ENCODE peak calls at places on chromosome 1, in ten cellular contexts. One of them, this sample, is unnamed.

GRCh38 chr1:35637401-35637809 is 3.9 kb downstream of the PSMB2 start:
- DNase-seq in left colon: no peak
- DNase-seq in A673: peak
- DNase-seq in posterior cingulate gyrus: no peak
- DNase-seq in stimulated activated CD4-positive, alpha-beta T cell treated with anti-CD3 and anti-CD28 coated beads, Interleukin-2, amount 100 ng/mL, for 4 hours: no peak
- DNase-seq in left ventricle myocardium superior: no peak
- DNase-seq in endothelial cell: no peak
- DNase-seq in H54: no peak
- DNase-seq in EL: peak
- DNase-seq in mucosa of descending colon: no peak
- DNase-seq in this sample: no peak

GRCh38 chr1:1142844-1143243 is 27.0 kb upstream of the C1orf159 start:
- DNase-seq in left ventricle myocardium superior: no peak
- DNase-seq in EL: no peak
- DNase-seq in mucosa of descending colon: no peak
- DNase-seq in endothelial cell: no peak
- DNase-seq in left colon: no peak
- DNase-seq in stimulated activated CD4-positive, alpha-beta T cell treated with anti-CD3 and anti-CD28 coated beads, Interleukin-2, amount 100 ng/mL, for 4 hours: no peak
- DNase-seq in A673: no peak
- DNase-seq in H54: no peak
- DNase-seq in posterior cingulate gyrus: no peak
- DNase-seq in this sample: no peak

GRCh38 chr1:244224487-244225430 is 173.7 kb downstream of the ZBTB18 start:
- DNase-seq in endothelial cell: no peak
- DNase-seq in left ventricle myocardium superior: peak
- DNase-seq in EL: no peak
- DNase-seq in stimulated activated CD4-positive, alpha-beta T cell treated with anti-CD3 and anti-CD28 coated beads, Interleukin-2, amount 100 ng/mL, for 4 hours: no peak
- DNase-seq in left colon: peak
- DNase-seq in posterior cingulate gyrus: no peak
- DNase-seq in A673: peak
- DNase-seq in H54: no peak
- DNase-seq in mucosa of descending colon: no peak
- DNase-seq in this sample: peak

GRCh38 chr1:42756956-42757891 is 9.6 kb downstream of the P3H1 start:
- DNase-seq in left ventricle myocardium superior: no peak
- DNase-seq in H54: peak
- DNase-seq in left colon: no peak
- DNase-seq in A673: peak
- DNase-seq in endothelial cell: no peak
- DNase-seq in mucosa of descending colon: no peak
- DNase-seq in stimulated activated CD4-positive, alpha-beta T cell treated with anti-CD3 and anti-CD28 coated beads, Interleukin-2, amount 100 ng/mL, for 4 hours: no peak
- DNase-seq in EL: peak
- DNase-seq in posterior cingulate gyrus: no peak
- DNase-seq in this sample: no peak

GRCh38 chr1:36703526-36704208 is 221.0 kb upstream of the CSF3R start:
- DNase-seq in EL: peak
- DNase-seq in H54: peak
- DNase-seq in mucosa of descending colon: peak
- DNase-seq in A673: peak
- DNase-seq in posterior cingulate gyrus: peak
- DNase-seq in stimulated activated CD4-positive, alpha-beta T cell treated with anti-CD3 and anti-CD28 coated beads, Interleukin-2, amount 100 ng/mL, for 4 hours: peak
- DNase-seq in endothelial cell: peak
- DNase-seq in left colon: peak
- DNase-seq in left ventricle myocardium superior: peak
- DNase-seq in this sample: peak

GRCh38 chr1:202621446-202621845 is 88.8 kb downstream of the SYT2 start:
- DNase-seq in left ventricle myocardium superior: no peak
- DNase-seq in H54: no peak
- DNase-seq in EL: no peak
- DNase-seq in A673: no peak
- DNase-seq in stimulated activated CD4-positive, alpha-beta T cell treated with anti-CD3 and anti-CD28 coated beads, Interleukin-2, amount 100 ng/mL, for 4 hours: no peak
- DNase-seq in endothelial cell: no peak
- DNase-seq in left colon: no peak
- DNase-seq in posterior cingulate gyrus: no peak
- DNase-seq in mucosa of descending colon: no peak
- DNase-seq in this sample: peak

GRCh38 chr1:225694151-225694603 is 41.3 kb upstream of the ENAH start:
- DNase-seq in posterior cingulate gyrus: no peak
- DNase-seq in stimulated activated CD4-positive, alpha-beta T cell treated with anti-CD3 and anti-CD28 coated beads, Interleukin-2, amount 100 ng/mL, for 4 hours: no peak
- DNase-seq in A673: no peak
- DNase-seq in endothelial cell: no peak
- DNase-seq in mucosa of descending colon: no peak
- DNase-seq in left ventricle myocardium superior: peak
- DNase-seq in H54: no peak
- DNase-seq in left colon: peak
- DNase-seq in EL: no peak
- DNase-seq in this sample: no peak

GRCh38 chr1:55825486-55825885 is 610.3 kb upstream of the USP24 start:
- DNase-seq in mucosa of descending colon: no peak
- DNase-seq in endothelial cell: no peak
- DNase-seq in stimulated activated CD4-positive, alpha-beta T cell treated with anti-CD3 and anti-CD28 coated beads, Interleukin-2, amount 100 ng/mL, for 4 hours: no peak
- DNase-seq in left colon: no peak
- DNase-seq in A673: no peak
- DNase-seq in EL: no peak
- DNase-seq in left ventricle myocardium superior: no peak
- DNase-seq in H54: no peak
- DNase-seq in posterior cingulate gyrus: no peak
- DNase-seq in this sample: no peak

GRCh38 chr1:199057284-199057683 is 418.4 kb downstream of the PTPRC start:
- DNase-seq in endothelial cell: no peak
- DNase-seq in left colon: no peak
- DNase-seq in EL: no peak
- DNase-seq in left ventricle myocardium superior: no peak
- DNase-seq in mucosa of descending colon: no peak
- DNase-seq in posterior cingulate gyrus: no peak
- DNase-seq in H54: no peak
- DNase-seq in stimulated activated CD4-positive, alpha-beta T cell treated with anti-CD3 and anti-CD28 coated beads, Interleukin-2, amount 100 ng/mL, for 4 hours: no peak
- DNase-seq in A673: no peak
- DNase-seq in this sample: no peak

GRCh38 chr1:224644553-224645154 is 28.5 kb downstream of the CNIH3 start:
- DNase-seq in EL: peak
- DNase-seq in H54: peak
- DNase-seq in stimulated activated CD4-positive, alpha-beta T cell treated with anti-CD3 and anti-CD28 coated beads, Interleukin-2, amount 100 ng/mL, for 4 hours: peak
- DNase-seq in left colon: peak
- DNase-seq in posterior cingulate gyrus: peak
- DNase-seq in A673: peak
- DNase-seq in mucosa of descending colon: no peak
- DNase-seq in endothelial cell: peak
- DNase-seq in left ventricle myocardium superior: no peak
- DNase-seq in this sample: peak

GRCh38 chr1:62452951-62453350 is 16.1 kb downstream of the USP1 start:
- DNase-seq in H54: peak
- DNase-seq in left colon: no peak
- DNase-seq in EL: peak
- DNase-seq in mucosa of descending colon: no peak
- DNase-seq in posterior cingulate gyrus: no peak
- DNase-seq in stimulated activated CD4-positive, alpha-beta T cell treated with anti-CD3 and anti-CD28 coated beads, Interleukin-2, amount 100 ng/mL, for 4 hours: no peak
- DNase-seq in A673: no peak
- DNase-seq in endothelial cell: no peak
- DNase-seq in left ventricle myocardium superior: no peak
- DNase-seq in this sample: no peak

GRCh38 chr1:204584699-204585372 is 68.6 kb downstream of the MDM4 start:
- DNase-seq in left ventricle myocardium superior: no peak
- DNase-seq in mucosa of descending colon: peak
- DNase-seq in endothelial cell: no peak
- DNase-seq in stimulated activated CD4-positive, alpha-beta T cell treated with anti-CD3 and anti-CD28 coated beads, Interleukin-2, amount 100 ng/mL, for 4 hours: no peak
- DNase-seq in left colon: peak
- DNase-seq in posterior cingulate gyrus: no peak
- DNase-seq in EL: no peak
- DNase-seq in H54: no peak
- DNase-seq in A673: no peak
- DNase-seq in this sample: no peak

GRCh38 chr1:201375169-201375568 is 2.3 kb downstream of the TNNT2 start:
- DNase-seq in endothelial cell: no peak
- DNase-seq in stimulated activated CD4-positive, alpha-beta T cell treated with anti-CD3 and anti-CD28 coated beads, Interleukin-2, amount 100 ng/mL, for 4 hours: no peak
- DNase-seq in EL: no peak
- DNase-seq in left colon: no peak
- DNase-seq in posterior cingulate gyrus: no peak
- DNase-seq in left ventricle myocardium superior: no peak
- DNase-seq in H54: no peak
- DNase-seq in mucosa of descending colon: no peak
- DNase-seq in A673: no peak
- DNase-seq in this sample: no peak

GRCh38 chr1:184021666-184022198 is 15.8 kb downstream of the COLGALT2 start:
- DNase-seq in A673: peak
- DNase-seq in left ventricle myocardium superior: no peak
- DNase-seq in endothelial cell: no peak
- DNase-seq in posterior cingulate gyrus: no peak
- DNase-seq in stimulated activated CD4-positive, alpha-beta T cell treated with anti-CD3 and anti-CD28 coated beads, Interleukin-2, amount 100 ng/mL, for 4 hours: no peak
- DNase-seq in EL: no peak
- DNase-seq in H54: no peak
- DNase-seq in left colon: no peak
- DNase-seq in mucosa of descending colon: no peak
- DNase-seq in this sample: no peak

GRCh38 chr1:19768321-19769210 is 31.1 kb downstream of the TMCO4 start:
- DNase-seq in left ventricle myocardium superior: no peak
- DNase-seq in H54: no peak
- DNase-seq in mucosa of descending colon: no peak
- DNase-seq in stimulated activated CD4-positive, alpha-beta T cell treated with anti-CD3 and anti-CD28 coated beads, Interleukin-2, amount 100 ng/mL, for 4 hours: no peak
- DNase-seq in left colon: no peak
- DNase-seq in posterior cingulate gyrus: no peak
- DNase-seq in EL: no peak
- DNase-seq in endothelial cell: no peak
- DNase-seq in A673: no peak
- DNase-seq in this sample: no peak

GRCh38 chr1:58805716-58806571 is 22.1 kb upstream of the JUN start:
- DNase-seq in mucosa of descending colon: no peak
- DNase-seq in EL: no peak
- DNase-seq in stimulated activated CD4-positive, alpha-beta T cell treated with anti-CD3 and anti-CD28 coated beads, Interleukin-2, amount 100 ng/mL, for 4 hours: no peak
- DNase-seq in left colon: peak
- DNase-seq in A673: no peak
- DNase-seq in posterior cingulate gyrus: no peak
- DNase-seq in endothelial cell: no peak
- DNase-seq in left ventricle myocardium superior: no peak
- DNase-seq in H54: no peak
- DNase-seq in this sample: no peak

GRCh38 chr1:966603-967295 is 467 bp downstream of the PLEKHN1 start:
- DNase-seq in stimulated activated CD4-positive, alpha-beta T cell treated with anti-CD3 and anti-CD28 coated beads, Interleukin-2, amount 100 ng/mL, for 4 hours: peak
- DNase-seq in left colon: peak
- DNase-seq in posterior cingulate gyrus: peak
- DNase-seq in H54: peak
- DNase-seq in EL: peak
- DNase-seq in endothelial cell: peak
- DNase-seq in mucosa of descending colon: peak
- DNase-seq in A673: peak
- DNase-seq in left ventricle myocardium superior: peak
- DNase-seq in this sample: no peak

GRCh38 chr1:59511476-59512465 is 214.9 kb downstream of the FGGY start:
- DNase-seq in mucosa of descending colon: no peak
- DNase-seq in H54: no peak
- DNase-seq in endothelial cell: no peak
- DNase-seq in stimulated activated CD4-positive, alpha-beta T cell treated with anti-CD3 and anti-CD28 coated beads, Interleukin-2, amount 100 ng/mL, for 4 hours: no peak
- DNase-seq in left ventricle myocardium superior: no peak
- DNase-seq in A673: no peak
- DNase-seq in EL: no peak
- DNase-seq in posterior cingulate gyrus: no peak
- DNase-seq in left colon: no peak
- DNase-seq in this sample: no peak

GRCh38 chr1:52631759-52632331 is 1.1 kb upstream of the SHISAL2A start:
- DNase-seq in posterior cingulate gyrus: no peak
- DNase-seq in A673: no peak
- DNase-seq in left ventricle myocardium superior: no peak
- DNase-seq in mucosa of descending colon: no peak
- DNase-seq in H54: no peak
- DNase-seq in stimulated activated CD4-positive, alpha-beta T cell treated with anti-CD3 and anti-CD28 coated beads, Interleukin-2, amount 100 ng/mL, for 4 hours: no peak
- DNase-seq in endothelial cell: no peak
- DNase-seq in EL: no peak
- DNase-seq in left colon: no peak
- DNase-seq in this sample: no peak

GRCh38 chr1:93882269-93882668 is 3.3 kb upstream of the DNTTIP2 start:
- DNase-seq in EL: no peak
- DNase-seq in endothelial cell: no peak
- DNase-seq in stimulated activated CD4-positive, alpha-beta T cell treated with anti-CD3 and anti-CD28 coated beads, Interleukin-2, amount 100 ng/mL, for 4 hours: no peak
- DNase-seq in posterior cingulate gyrus: no peak
- DNase-seq in left ventricle myocardium superior: no peak
- DNase-seq in left colon: no peak
- DNase-seq in mucosa of descending colon: no peak
- DNase-seq in A673: no peak
- DNase-seq in H54: no peak
- DNase-seq in this sample: no peak

GRCh38 chr1:160838876-160839275 is 23.8 kb downstream of the CD244 start:
- DNase-seq in H54: no peak
- DNase-seq in left ventricle myocardium superior: no peak
- DNase-seq in stimulated activated CD4-positive, alpha-beta T cell treated with anti-CD3 and anti-CD28 coated beads, Interleukin-2, amount 100 ng/mL, for 4 hours: no peak
- DNase-seq in posterior cingulate gyrus: no peak
- DNase-seq in left colon: no peak
- DNase-seq in mucosa of descending colon: no peak
- DNase-seq in endothelial cell: no peak
- DNase-seq in A673: no peak
- DNase-seq in EL: no peak
- DNase-seq in this sample: no peak

GRCh38 chr1:218330043-218330623 is 15.0 kb upstream of the TGFB2 start:
- DNase-seq in left colon: no peak
- DNase-seq in posterior cingulate gyrus: no peak
- DNase-seq in mucosa of descending colon: no peak
- DNase-seq in EL: peak
- DNase-seq in endothelial cell: no peak
- DNase-seq in A673: peak
- DNase-seq in stimulated activated CD4-positive, alpha-beta T cell treated with anti-CD3 and anti-CD28 coated beads, Interleukin-2, amount 100 ng/mL, for 4 hours: no peak
- DNase-seq in H54: no peak
- DNase-seq in left ventricle myocardium superior: no peak
- DNase-seq in this sample: no peak